ENCODE peak calls at places on chromosomes 1 and 21, in seven cellular contexts. One of them, this sample, is unnamed.

GRCh38 chr1:192951961-192952460 is 107.1 kb downstream of the UCHL5 start:
- DNase-seq in HCT116: no peak
- DNase-seq in K562: no peak
- DNase-seq in stomach: no peak
- DNase-seq in GM12892: peak
- DNase-seq in spleen: no peak
- DNase-seq in GM12878: peak
- DNase-seq in this sample: no peak

GRCh38 chr1:19483261-19483660 is 2.1 kb downstream of the CAPZB start:
- DNase-seq in HCT116: no peak
- DNase-seq in K562: no peak
- DNase-seq in stomach: no peak
- DNase-seq in GM12892: no peak
- DNase-seq in spleen: no peak
- DNase-seq in GM12878: no peak
- DNase-seq in this sample: no peak

GRCh38 chr1:119582801-119583200 is 65.3 kb downstream of the ZNF697 start:
- DNase-seq in HCT116: peak
- DNase-seq in K562: peak
- DNase-seq in stomach: peak
- DNase-seq in GM12892: no peak
- DNase-seq in spleen: no peak
- DNase-seq in GM12878: no peak
- DNase-seq in this sample: no peak

GRCh38 chr21:25970254-25970930 is 200.2 kb downstream of the APP start:
- DNase-seq in HCT116: no peak
- DNase-seq in K562: no peak
- DNase-seq in stomach: no peak
- DNase-seq in GM12892: no peak
- DNase-seq in spleen: no peak
- DNase-seq in GM12878: no peak
- DNase-seq in this sample: no peak

GRCh38 chr1:5730272-5731109 is 261.7 kb downstream of the NPHP4 start:
- DNase-seq in HCT116: no peak
- DNase-seq in K562: no peak
- DNase-seq in stomach: no peak
- DNase-seq in GM12892: no peak
- DNase-seq in spleen: peak
- DNase-seq in GM12878: no peak
- DNase-seq in this sample: no peak

GRCh38 chr1:147676306-147677085 is 6.2 kb upstream of the ACP6 start:
- DNase-seq in HCT116: no peak
- DNase-seq in K562: no peak
- DNase-seq in stomach: no peak
- DNase-seq in GM12892: no peak
- DNase-seq in spleen: no peak
- DNase-seq in GM12878: no peak
- DNase-seq in this sample: no peak

GRCh38 chr1:12480748-12481362 is 137.2 kb downstream of the DHRS3 start:
- DNase-seq in HCT116: peak
- DNase-seq in K562: no peak
- DNase-seq in stomach: no peak
- DNase-seq in GM12892: no peak
- DNase-seq in spleen: peak
- DNase-seq in GM12878: no peak
- DNase-seq in this sample: no peak

GRCh38 chr1:173301507-173301906 is 94.4 kb upstream of the TNFSF4 start:
- DNase-seq in HCT116: no peak
- DNase-seq in K562: peak
- DNase-seq in stomach: no peak
- DNase-seq in GM12892: no peak
- DNase-seq in spleen: no peak
- DNase-seq in GM12878: no peak
- DNase-seq in this sample: no peak

GRCh38 chr1:234647245-234647644 is 37.3 kb upstream of the IRF2BP2 start:
- DNase-seq in HCT116: no peak
- DNase-seq in K562: no peak
- DNase-seq in stomach: no peak
- DNase-seq in GM12892: no peak
- DNase-seq in spleen: no peak
- DNase-seq in GM12878: no peak
- DNase-seq in this sample: no peak

GRCh38 chr1:94326329-94326728 is 88.9 kb upstream of the ARHGAP29 start:
- DNase-seq in HCT116: no peak
- DNase-seq in K562: no peak
- DNase-seq in stomach: no peak
- DNase-seq in GM12892: no peak
- DNase-seq in spleen: no peak
- DNase-seq in GM12878: no peak
- DNase-seq in this sample: no peak

GRCh38 chr1:243956448-243956847 is 94.6 kb upstream of the ZBTB18 start:
- DNase-seq in HCT116: no peak
- DNase-seq in K562: no peak
- DNase-seq in stomach: no peak
- DNase-seq in GM12892: no peak
- DNase-seq in spleen: no peak
- DNase-seq in GM12878: no peak
- DNase-seq in this sample: no peak

GRCh38 chr1:172727956-172728603 is 69.2 kb downstream of the FASLG start:
- DNase-seq in HCT116: peak
- DNase-seq in K562: peak
- DNase-seq in stomach: no peak
- DNase-seq in GM12892: no peak
- DNase-seq in spleen: no peak
- DNase-seq in GM12878: no peak
- DNase-seq in this sample: no peak

GRCh38 chr21:38841472-38841871 is 35.7 kb downstream of the ETS2 start:
- DNase-seq in HCT116: no peak
- DNase-seq in K562: no peak
- DNase-seq in stomach: no peak
- DNase-seq in GM12892: no peak
- DNase-seq in spleen: no peak
- DNase-seq in GM12878: no peak
- DNase-seq in this sample: no peak

GRCh38 chr1:97334454-97334853 is 586.4 kb downstream of the DPYD start:
- DNase-seq in HCT116: no peak
- DNase-seq in K562: no peak
- DNase-seq in stomach: no peak
- DNase-seq in GM12892: no peak
- DNase-seq in spleen: no peak
- DNase-seq in GM12878: no peak
- DNase-seq in this sample: no peak

GRCh38 chr1:26239936-26240335 is 5.9 kb downstream of the CEP85 start:
- DNase-seq in HCT116: no peak
- DNase-seq in K562: no peak
- DNase-seq in stomach: no peak
- DNase-seq in GM12892: no peak
- DNase-seq in spleen: no peak
- DNase-seq in GM12878: no peak
- DNase-seq in this sample: no peak

GRCh38 chr1:26405281-26405915 is 5.2 kb upstream of the LIN28A start:
- DNase-seq in HCT116: no peak
- DNase-seq in K562: no peak
- DNase-seq in stomach: no peak
- DNase-seq in GM12892: no peak
- DNase-seq in spleen: no peak
- DNase-seq in GM12878: no peak
- DNase-seq in this sample: no peak

GRCh38 chr1:173430707-173431662 is 46.1 kb upstream of the PRDX6 start:
- DNase-seq in HCT116: peak
- DNase-seq in K562: peak
- DNase-seq in stomach: peak
- DNase-seq in GM12892: no peak
- DNase-seq in spleen: peak
- DNase-seq in GM12878: no peak
- DNase-seq in this sample: no peak

GRCh38 chr1:20029178-20029912 is 40.6 kb upstream of the PLA2G5 start:
- DNase-seq in HCT116: no peak
- DNase-seq in K562: no peak
- DNase-seq in stomach: no peak
- DNase-seq in GM12892: no peak
- DNase-seq in spleen: no peak
- DNase-seq in GM12878: no peak
- DNase-seq in this sample: no peak

GRCh38 chr21:37700641-37701202 is 215.5 kb downstream of the KCNJ6 start:
- DNase-seq in HCT116: peak
- DNase-seq in K562: peak
- DNase-seq in stomach: no peak
- DNase-seq in GM12892: peak
- DNase-seq in spleen: no peak
- DNase-seq in GM12878: peak
- DNase-seq in this sample: peak

GRCh38 chr1:220298470-220298869 is 26.2 kb upstream of the RAB3GAP2 start:
- DNase-seq in HCT116: no peak
- DNase-seq in K562: no peak
- DNase-seq in stomach: no peak
- DNase-seq in GM12892: no peak
- DNase-seq in spleen: no peak
- DNase-seq in GM12878: no peak
- DNase-seq in this sample: no peak

GRCh38 chr1:220299337-220299736 is 27.1 kb upstream of the RAB3GAP2 start:
- DNase-seq in HCT116: no peak
- DNase-seq in K562: no peak
- DNase-seq in stomach: no peak
- DNase-seq in GM12892: no peak
- DNase-seq in spleen: no peak
- DNase-seq in GM12878: no peak
- DNase-seq in this sample: no peak

GRCh38 chr1:220296941-220297460 is 24.7 kb upstream of the RAB3GAP2 start:
- DNase-seq in HCT116: no peak
- DNase-seq in K562: no peak
- DNase-seq in stomach: no peak
- DNase-seq in GM12892: no peak
- DNase-seq in spleen: no peak
- DNase-seq in GM12878: no peak
- DNase-seq in this sample: no peak

GRCh38 chr1:220301630-220302029 is 29.4 kb upstream of the RAB3GAP2 start:
- DNase-seq in HCT116: no peak
- DNase-seq in K562: no peak
- DNase-seq in stomach: no peak
- DNase-seq in GM12892: no peak
- DNase-seq in spleen: no peak
- DNase-seq in GM12878: no peak
- DNase-seq in this sample: no peak

GRCh38 chr1:220300442-220301121 is 28.3 kb upstream of the RAB3GAP2 start:
- DNase-seq in HCT116: no peak
- DNase-seq in K562: peak
- DNase-seq in stomach: peak
- DNase-seq in GM12892: no peak
- DNase-seq in spleen: no peak
- DNase-seq in GM12878: no peak
- DNase-seq in this sample: no peak
- TF ChIP-seq POLR2A in HCT116: no peak
- TF ChIP-seq POLR2A in K562: no peak
- TF ChIP-seq POLR2A in stomach: no peak
- TF ChIP-seq POLR2A in GM12892: no peak
- TF ChIP-seq POLR2A in spleen: no peak
- TF ChIP-seq POLR2A in GM12878: no peak
- TF ChIP-seq POLR2A in this sample: no peak

GRCh38 chr1:8096105-8097011 is 70.2 kb upstream of the ERRFI1 start:
- DNase-seq in HCT116: peak
- DNase-seq in K562: no peak
- DNase-seq in stomach: no peak
- DNase-seq in GM12892: no peak
- DNase-seq in spleen: no peak
- DNase-seq in GM12878: peak
- DNase-seq in this sample: no peak
- TF ChIP-seq POLR2AphosphoS5 in HCT116: peak
- TF ChIP-seq POLR2AphosphoS5 in K562: no peak
- TF ChIP-seq POLR2AphosphoS5 in stomach: peak
- TF ChIP-seq POLR2AphosphoS5 in GM12892: no peak
- TF ChIP-seq POLR2AphosphoS5 in spleen: no peak
- TF ChIP-seq POLR2AphosphoS5 in GM12878: no peak
- TF ChIP-seq POLR2AphosphoS5 in this sample: no peak

GRCh38 chr1:155137550-155137949 is 1.9 kb downstream of the SLC50A1 start:
- DNase-seq in HCT116: no peak
- DNase-seq in K562: peak
- DNase-seq in stomach: no peak
- DNase-seq in GM12892: no peak
- DNase-seq in spleen: peak
- DNase-seq in GM12878: no peak
- DNase-seq in this sample: no peak

GRCh38 chr1:155137129-155137528 is 1.5 kb downstream of the SLC50A1 start:
- DNase-seq in HCT116: no peak
- DNase-seq in K562: no peak
- DNase-seq in stomach: no peak
- DNase-seq in GM12892: no peak
- DNase-seq in spleen: no peak
- DNase-seq in GM12878: no peak
- DNase-seq in this sample: no peak

GRCh38 chr1:155141799-155142198 is 1.5 kb upstream of the DPM3 start:
- DNase-seq in HCT116: no peak
- DNase-seq in K562: no peak
- DNase-seq in stomach: no peak
- DNase-seq in GM12892: no peak
- DNase-seq in spleen: peak
- DNase-seq in GM12878: no peak
- DNase-seq in this sample: no peak

GRCh38 chr1:155140630-155140953 is 261 bp upstream of the DPM3 start:
- DNase-seq in HCT116: no peak
- DNase-seq in K562: no peak
- DNase-seq in stomach: no peak
- DNase-seq in GM12892: no peak
- DNase-seq in spleen: no peak
- DNase-seq in GM12878: no peak
- DNase-seq in this sample: no peak

DNA sequence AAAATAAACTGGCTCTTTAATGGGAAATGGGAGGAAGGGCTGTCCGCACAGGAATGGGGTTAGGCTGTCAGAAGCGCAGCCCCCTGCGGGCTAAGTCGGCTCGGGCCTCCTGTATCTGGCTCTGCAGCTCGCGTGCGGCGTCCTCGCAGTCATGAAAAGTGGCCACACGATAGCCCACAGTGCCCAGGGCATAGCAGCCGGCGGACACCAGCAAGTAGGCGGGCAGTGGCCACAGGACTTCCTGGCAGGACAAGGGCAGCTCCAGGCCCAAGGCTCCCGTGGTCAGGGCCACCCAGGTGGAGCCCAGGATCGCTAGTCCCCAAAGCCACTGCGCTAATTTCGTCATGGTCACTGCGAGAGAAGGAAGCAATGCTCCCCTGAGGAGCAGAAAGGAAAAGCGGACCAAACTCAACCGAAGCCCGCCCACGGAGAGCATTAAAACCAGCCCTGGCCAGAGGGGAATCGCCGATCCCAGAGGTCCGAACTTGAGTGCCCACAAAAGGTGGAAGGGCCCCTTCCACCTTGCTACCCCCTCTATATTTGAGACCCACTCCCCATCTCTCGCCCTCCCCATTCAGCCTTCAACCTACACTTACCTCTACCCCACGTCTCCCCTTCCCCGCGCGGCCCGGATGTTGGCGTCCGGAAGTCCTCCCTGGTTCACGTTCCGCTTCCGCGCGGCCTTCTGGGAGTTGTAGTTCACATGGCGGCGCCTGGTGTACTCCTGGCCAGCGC is at the start of gene DPM3:
- DNase-seq in HCT116: peak
- DNase-seq in K562: peak
- DNase-seq in stomach: peak
- DNase-seq in GM12892: peak
- DNase-seq in spleen: peak
- DNase-seq in GM12878: no peak
- DNase-seq in this sample: peak
- TF ChIP-seq POLR2A in HCT116: peak
- TF ChIP-seq POLR2A in K562: peak
- TF ChIP-seq POLR2A in stomach: peak
- TF ChIP-seq POLR2A in GM12892: peak
- TF ChIP-seq POLR2A in spleen: no peak
- TF ChIP-seq POLR2A in GM12878: peak
- TF ChIP-seq POLR2A in this sample: no peak

GRCh38 chr1:45584351-45585109 is 689 bp downstream of the NASP start:
- DNase-seq in HCT116: peak
- DNase-seq in K562: peak
- DNase-seq in stomach: peak
- DNase-seq in GM12892: peak
- DNase-seq in spleen: peak
- DNase-seq in GM12878: peak
- DNase-seq in this sample: peak
- TF ChIP-seq POLR2AphosphoS5 in HCT116: no peak
- TF ChIP-seq POLR2AphosphoS5 in K562: no peak
- TF ChIP-seq POLR2AphosphoS5 in stomach: no peak
- TF ChIP-seq POLR2AphosphoS5 in GM12892: no peak
- TF ChIP-seq POLR2AphosphoS5 in spleen: peak
- TF ChIP-seq POLR2AphosphoS5 in GM12878: no peak
- TF ChIP-seq POLR2AphosphoS5 in this sample: no peak

This sample was measured in GM12891.